ENCODE peak calls at places on chromosomes 2 and 18, in six cellular contexts. One of them, this sample, is unnamed.

GRCh38 chr2:133248264-133248663 is 320.0 kb downstream of the NCKAP5 start:
- DNase-seq in SIG-M5: no peak
- DNase-seq in KG1: no peak
- DNase-seq in AG09309: no peak
- DNase-seq in tibial artery: no peak
- DNase-seq in caudate nucleus: no peak
- DNase-seq in this sample: no peak

GRCh38 chr2:179377296-179377695 is 112.7 kb upstream of the SESTD1 start:
- DNase-seq in SIG-M5: no peak
- DNase-seq in KG1: no peak
- DNase-seq in AG09309: no peak
- DNase-seq in tibial artery: no peak
- DNase-seq in caudate nucleus: no peak
- DNase-seq in this sample: no peak

GRCh38 chr2:30404354-30405265 is 42.4 kb upstream of the LCLAT1 start:
- DNase-seq in SIG-M5: no peak
- DNase-seq in KG1: no peak
- DNase-seq in AG09309: no peak
- DNase-seq in tibial artery: no peak
- DNase-seq in caudate nucleus: no peak
- DNase-seq in this sample: peak; percentile 27

GRCh38 chr2:202278944-202279343 is 13.4 kb downstream of the NOP58 start:
- DNase-seq in SIG-M5: no peak
- DNase-seq in KG1: no peak
- DNase-seq in AG09309: peak; percentile 40
- DNase-seq in tibial artery: no peak
- DNase-seq in caudate nucleus: no peak
- DNase-seq in this sample: peak; percentile 50

GRCh38 chr2:182444806-182445205 is 18.0 kb upstream of the PDE1A start:
- DNase-seq in SIG-M5: no peak
- DNase-seq in KG1: no peak
- DNase-seq in AG09309: no peak
- DNase-seq in tibial artery: no peak
- DNase-seq in caudate nucleus: no peak
- DNase-seq in this sample: no peak

GRCh38 chr2:211599146-211599545 is 939.5 kb downstream of the ERBB4 start:
- DNase-seq in SIG-M5: no peak
- DNase-seq in KG1: no peak
- DNase-seq in AG09309: no peak
- DNase-seq in tibial artery: no peak
- DNase-seq in caudate nucleus: no peak
- DNase-seq in this sample: no peak

GRCh38 chr2:221402072-221402471 is 170.0 kb downstream of the EPHA4 start:
- DNase-seq in SIG-M5: no peak
- DNase-seq in KG1: no peak
- DNase-seq in AG09309: peak; percentile 43
- DNase-seq in tibial artery: no peak
- DNase-seq in caudate nucleus: no peak
- DNase-seq in this sample: no peak

GRCh38 chr2:112108238-112108832 is 29.9 kb upstream of the FBLN7 start:
- DNase-seq in SIG-M5: no peak
- DNase-seq in KG1: no peak
- DNase-seq in AG09309: no peak
- DNase-seq in tibial artery: no peak
- DNase-seq in caudate nucleus: no peak
- DNase-seq in this sample: no peak

GRCh38 chr2:207260021-207260420 is 94.3 kb upstream of the KLF7 start:
- DNase-seq in SIG-M5: no peak
- DNase-seq in KG1: no peak
- DNase-seq in AG09309: no peak
- DNase-seq in tibial artery: no peak
- DNase-seq in caudate nucleus: no peak
- DNase-seq in this sample: no peak

GRCh38 chr2:136828774-136829173 is 63.4 kb downstream of the THSD7B start:
- DNase-seq in SIG-M5: no peak
- DNase-seq in KG1: no peak
- DNase-seq in AG09309: no peak
- DNase-seq in tibial artery: no peak
- DNase-seq in caudate nucleus: no peak
- DNase-seq in this sample: no peak

GRCh38 chr18:10301831-10302483 is 152.5 kb upstream of the APCDD1 start:
- DNase-seq in SIG-M5: no peak
- DNase-seq in KG1: no peak
- DNase-seq in AG09309: no peak
- DNase-seq in tibial artery: no peak
- DNase-seq in caudate nucleus: no peak
- DNase-seq in this sample: no peak

GRCh38 chr2:129849559-129850160 is 129.8 kb upstream of the RAB6C start:
- DNase-seq in SIG-M5: peak; percentile 29
- DNase-seq in KG1: peak; percentile 73
- DNase-seq in AG09309: peak; percentile 34
- DNase-seq in tibial artery: no peak
- DNase-seq in caudate nucleus: no peak
- DNase-seq in this sample: peak; percentile 44

GRCh38 chr2:240999001-240999791 is 778 bp downstream of the SNED1 start:
- DNase-seq in SIG-M5: no peak
- DNase-seq in KG1: no peak
- DNase-seq in AG09309: no peak
- DNase-seq in tibial artery: peak; percentile 76
- DNase-seq in caudate nucleus: no peak
- DNase-seq in this sample: no peak

GRCh38 chr2:136167721-136168470 is 49.9 kb upstream of the CXCR4 start:
- DNase-seq in SIG-M5: no peak
- DNase-seq in KG1: no peak
- DNase-seq in AG09309: no peak
- DNase-seq in tibial artery: no peak
- DNase-seq in caudate nucleus: no peak
- DNase-seq in this sample: no peak

GRCh38 chr2:169709970-169710369 is 15.7 kb downstream of the PHOSPHO2 start:
- DNase-seq in SIG-M5: no peak
- DNase-seq in KG1: no peak
- DNase-seq in AG09309: no peak
- DNase-seq in tibial artery: no peak
- DNase-seq in caudate nucleus: no peak
- DNase-seq in this sample: no peak

GRCh38 chr2:207692206-207693065 is 19.0 kb upstream of the CCNYL1 start:
- DNase-seq in SIG-M5: no peak
- DNase-seq in KG1: no peak
- DNase-seq in AG09309: no peak
- DNase-seq in tibial artery: no peak
- DNase-seq in caudate nucleus: no peak
- DNase-seq in this sample: no peak

GRCh38 chr2:215410932-215411285 is 25.0 kb downstream of the FN1 start:
- DNase-seq in SIG-M5: peak; percentile 24
- DNase-seq in KG1: no peak
- DNase-seq in AG09309: peak; percentile 93
- DNase-seq in tibial artery: no peak
- DNase-seq in caudate nucleus: no peak
- DNase-seq in this sample: peak; percentile 87

GRCh38 chr2:132477962-132478361 is 61.4 kb downstream of the GPR39 start:
- DNase-seq in SIG-M5: no peak
- DNase-seq in KG1: no peak
- DNase-seq in AG09309: peak; percentile 67
- DNase-seq in tibial artery: no peak
- DNase-seq in caudate nucleus: no peak
- DNase-seq in this sample: peak; percentile 64

GRCh38 chr2:99841749-99842148 is 300.6 kb downstream of the AFF3 start:
- DNase-seq in SIG-M5: no peak
- DNase-seq in KG1: no peak
- DNase-seq in AG09309: no peak
- DNase-seq in tibial artery: no peak
- DNase-seq in caudate nucleus: no peak
- DNase-seq in this sample: no peak

GRCh38 chr2:118492335-118492734 is 355.1 kb downstream of the EN1 start:
- DNase-seq in SIG-M5: no peak
- DNase-seq in KG1: no peak
- DNase-seq in AG09309: no peak
- DNase-seq in tibial artery: no peak
- DNase-seq in caudate nucleus: no peak
- DNase-seq in this sample: peak; percentile 1

GRCh38 chr18:59340312-59340711 is 18.8 kb downstream of the LMAN1 start:
- DNase-seq in SIG-M5: no peak
- DNase-seq in KG1: no peak
- DNase-seq in AG09309: no peak
- DNase-seq in tibial artery: no peak
- DNase-seq in caudate nucleus: no peak
- DNase-seq in this sample: no peak

GRCh38 chr2:220999351-220999750 is 572.8 kb downstream of the EPHA4 start:
- DNase-seq in SIG-M5: no peak
- DNase-seq in KG1: no peak
- DNase-seq in AG09309: no peak
- DNase-seq in tibial artery: no peak
- DNase-seq in caudate nucleus: no peak
- DNase-seq in this sample: no peak

GRCh38 chr2:68320118-68320641 is 431 bp upstream of the CNRIP1 start:
- DNase-seq in SIG-M5: no peak
- DNase-seq in KG1: no peak
- DNase-seq in AG09309: no peak
- DNase-seq in tibial artery: no peak
- DNase-seq in caudate nucleus: no peak
- DNase-seq in this sample: no peak

GRCh38 chr18:62637807-62638687 is 77.3 kb upstream of the PHLPP1 start:
- DNase-seq in SIG-M5: no peak
- DNase-seq in KG1: peak; percentile 54
- DNase-seq in AG09309: no peak
- DNase-seq in tibial artery: no peak
- DNase-seq in caudate nucleus: no peak
- DNase-seq in this sample: no peak

GRCh38 chr2:69945447-69945846 is 16.0 kb downstream of the ASPRV1 start:
- DNase-seq in SIG-M5: peak; percentile 22
- DNase-seq in KG1: no peak
- DNase-seq in AG09309: no peak
- DNase-seq in tibial artery: no peak
- DNase-seq in caudate nucleus: no peak
- DNase-seq in this sample: no peak